ENCODE peak calls at places on chromosomes 6 and 20, in four cellular contexts. S is WTC11, V is GM12878, I is HepG2. X is an unnamed sample.

GRCh38 chr20:25237610-25238318 is 10.1 kb upstream of the PYGB start:
- DNase-seq in S (no peak), V (no peak), I (peak), X (peak)

GRCh38 chr20:34180460-34181108 is 60.6 kb upstream of the ASIP start:
- DNase-seq in S (no peak), V (no peak), I (no peak), X (no peak)

GRCh38 chr6:50187212-50188055 is 137.7 kb upstream of the DEFB112 start:
- DNase-seq in S (no peak), V (no peak), I (no peak), X (no peak)

GRCh38 chr6:40931927-40932326 is 107.1 kb downstream of the UNC5CL start:
- DNase-seq in S (no peak), V (no peak), I (no peak), X (no peak)

GRCh38 chr6:121724576-121724975 is 289.1 kb downstream of the GJA1 start:
- DNase-seq in S (no peak), V (no peak), I (no peak), X (no peak)

GRCh38 chr6:158706369-158706982 is 56.6 kb downstream of the SYTL3 start:
- DNase-seq in S (peak), V (no peak), I (peak), X (peak)

GRCh38 chr20:15296422-15296821 is 959.0 kb upstream of the FLRT3 start:
- DNase-seq in S (no peak), V (no peak), I (no peak), X (no peak)

GRCh38 chr20:40589581-40589980 is 99.5 kb downstream of the MAFB start:
- DNase-seq in S (no peak), V (no peak), I (no peak), X (no peak)

GRCh38 chr20:35434085-35435005 is 3.7 kb downstream of the GDF5 start:
- DNase-seq in S (no peak), V (no peak), I (no peak), X (no peak)

GRCh38 chr6:13761361-13762036 is 49.9 kb upstream of the RANBP9 start:
- DNase-seq in S (no peak), V (no peak), I (no peak), X (no peak)

GRCh38 chr20:49323622-49324238 is 45.9 kb upstream of the ZNFX1 start:
- DNase-seq in S (no peak), V (no peak), I (peak), X (peak)

GRCh38 chr20:5973971-5974370 is 23.5 kb downstream of the MCM8 start:
- DNase-seq in S (no peak), V (no peak), I (no peak), X (no peak)

GRCh38 chr6:108941281-108941680 is 93.1 kb downstream of the ARMC2 start:
- DNase-seq in S (no peak), V (no peak), I (no peak), X (no peak)

GRCh38 chr20:32282461-32282860 is 5.0 kb downstream of the KIF3B start:
- DNase-seq in S (no peak), V (no peak), I (no peak), X (no peak)

GRCh38 chr6:75412937-75413662 is 80.5 kb downstream of the FILIP1 start:
- DNase-seq in S (no peak), V (no peak), I (no peak), X (no peak)

GRCh38 chr20:51171141-51171540 is 148.2 kb upstream of the KCNG1 start:
- DNase-seq in S (no peak), V (no peak), I (no peak), X (no peak)

GRCh38 chr6:11869656-11870340 is 91.2 kb upstream of the ADTRP start:
- DNase-seq in S (no peak), V (no peak), I (no peak), X (no peak)

GRCh38 chr6:137488736-137489409 is 5.3 kb downstream of the OLIG3 start:
- DNase-seq in S (peak), V (no peak), I (no peak), X (no peak)

GRCh38 chr6:31203345-31203979 is 33.0 kb upstream of the POU5F1 start:
- DNase-seq in S (no peak), V (peak), I (peak), X (peak)

GRCh38 chr20:57680934-57681914 is 28.6 kb downstream of the PMEPA1 start:
- DNase-seq in S (no peak), V (peak), I (no peak), X (no peak)

GRCh38 chr20:17505664-17506517 is 25.3 kb downstream of the BFSP1 start:
- DNase-seq in S (no peak), V (no peak), I (peak), X (peak)

GRCh38 chr6:63565058-63565726 is 7.1 kb upstream of the LOC128125822 start:
- DNase-seq in S (no peak), V (no peak), I (peak), X (no peak)

GRCh38 chr20:40943591-40943990 is 85.0 kb upstream of the TOP1 start:
- DNase-seq in S (no peak), V (no peak), I (no peak), X (no peak)

GRCh38 chr6:134529921-134530320 is 212.0 kb upstream of the SGK1 start:
- DNase-seq in S (no peak), V (no peak), I (peak), X (no peak)

GRCh38 chr6:71481021-71481420 is 192.4 kb downstream of the OGFRL1 start:
- DNase-seq in S (no peak), V (no peak), I (no peak), X (no peak)

GRCh38 chr6:37922563-37922962 is 103.0 kb downstream of the ZFAND3 start:
- DNase-seq in S (no peak), V (no peak), I (no peak), X (no peak)

GRCh38 chr6:146265051-146265450 is 236.2 kb downstream of the GRM1 start:
- DNase-seq in S (no peak), V (no peak), I (no peak), X (no peak)

GRCh38 chr6:121748376-121748775 is 312.9 kb downstream of the GJA1 start:
- DNase-seq in S (no peak), V (no peak), I (no peak), X (no peak)

GRCh38 chr6:109738200-109738599 is 47.1 kb downstream of the FIG4 start:
- DNase-seq in S (no peak), V (no peak), I (no peak), X (no peak)

GRCh38 chr20:8473459-8473858 is 341.4 kb downstream of the PLCB1 start:
- DNase-seq in S (no peak), V (no peak), I (no peak), X (no peak)

GRCh38 chr6:12403201-12403826 is 113.2 kb downstream of the EDN1 start:
- DNase-seq in S (no peak), V (no peak), I (no peak), X (no peak)

GRCh38 chr6:147135211-147135672 is 69.0 kb upstream of the STXBP5 start:
- DNase-seq in S (no peak), V (no peak), I (no peak), X (peak)

GRCh38 chr6:85354761-85355618 is 94.9 kb upstream of the NT5E start:
- DNase-seq in S (peak), V (peak), I (peak), X (peak)

DNA sequence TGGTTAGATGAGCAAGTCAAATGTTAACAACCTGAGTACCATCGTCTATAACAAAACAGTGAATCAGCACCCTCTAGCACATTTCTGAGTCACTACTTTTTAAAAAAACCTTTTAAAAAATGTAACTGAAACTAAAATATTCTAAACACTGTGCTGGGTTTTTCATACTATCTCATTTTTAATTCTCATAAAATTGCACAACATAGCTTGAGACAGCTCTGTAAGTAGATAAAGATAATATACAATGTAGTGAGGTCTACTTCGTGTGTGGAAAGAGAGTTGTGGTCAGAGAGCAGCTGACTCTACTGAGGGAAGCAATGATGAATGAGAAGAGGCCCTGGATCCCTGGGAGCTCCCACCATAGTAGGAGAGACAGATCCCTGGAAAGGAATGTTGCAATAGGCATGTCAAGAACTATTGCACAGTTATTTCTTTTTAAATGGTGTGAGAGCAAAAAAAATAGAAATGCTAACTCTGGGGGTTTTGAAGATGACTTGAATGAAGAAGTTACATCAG is 13.6 kb upstream of the CALHM6 start:
- DNase-seq in S (no peak), V (no peak), I (no peak), X (no peak)
- TF ChIP-seq NR2C2 in S (no peak), V (no peak), I (no peak), X (no peak)

DNA sequence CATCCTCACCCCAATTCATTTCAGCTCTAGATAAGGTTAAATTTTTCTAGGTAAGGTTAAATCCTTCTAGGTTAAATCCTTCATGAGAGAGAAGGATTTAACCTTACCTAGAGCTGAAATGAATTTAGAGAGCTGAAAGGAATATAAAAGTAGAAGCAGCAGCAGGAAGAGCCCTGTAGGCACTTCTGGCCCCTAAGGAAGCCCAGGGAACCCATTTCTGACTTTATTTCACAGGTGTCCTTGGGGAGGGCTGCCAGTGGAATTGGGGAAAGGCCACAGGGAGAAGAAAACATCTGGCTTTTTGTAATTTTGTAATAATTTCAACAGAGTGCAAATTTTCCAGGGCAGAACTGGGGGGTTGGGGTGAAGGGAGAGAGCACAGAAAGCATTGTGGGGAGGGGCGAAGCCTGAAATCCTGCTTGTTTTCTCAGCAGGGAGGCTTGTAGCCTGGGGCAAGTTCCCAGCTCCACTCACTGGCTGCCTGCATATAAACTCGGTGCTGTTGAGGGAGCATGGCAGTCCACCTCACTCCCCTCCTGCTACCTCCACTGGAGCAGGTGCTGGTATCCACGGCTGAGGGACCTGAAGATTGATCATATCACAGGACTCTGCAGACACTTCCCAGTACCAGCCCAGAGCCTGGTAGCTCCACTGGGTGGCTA is 65.7 kb upstream of the HCRTR2 start:
- DNase-seq in S (peak), V (no peak), I (no peak), X (no peak)
- TF ChIP-seq NR2C2 in S (no peak), V (no peak), I (no peak), X (no peak)

GRCh38 chr20:54108817-54109216 is 38.4 kb upstream of the BCAS1 start:
- DNase-seq in S (no peak), V (no peak), I (no peak), X (no peak)
- TF ChIP-seq NR2C2 in S (no peak), V (no peak), I (no peak), X (no peak)

GRCh38 chr20:1968958-1969357 is 24.9 kb downstream of the PDYN start:
- DNase-seq in S (no peak), V (no peak), I (no peak), X (no peak)

GRCh38 chr20:1964659-1965405 is 29.0 kb downstream of the PDYN start:
- DNase-seq in S (no peak), V (no peak), I (no peak), X (no peak)

GRCh38 chr20:1961374-1961773 is 32.5 kb downstream of the PDYN start:
- DNase-seq in S (no peak), V (no peak), I (no peak), X (no peak)

GRCh38 chr20:1964061-1964460 is 29.8 kb downstream of the PDYN start:
- DNase-seq in S (no peak), V (no peak), I (no peak), X (no peak)

GRCh38 chr20:1965520-1966278 is 28.2 kb downstream of the PDYN start:
- DNase-seq in S (peak), V (peak), I (peak), X (peak)
- TF ChIP-seq NR2C2 in S (no peak), V (no peak), I (no peak), X (no peak)

GRCh38 chr20:63633732-63634131 is 6.8 kb upstream of the GMEB2 start:
- DNase-seq in S (no peak), V (no peak), I (no peak), X (no peak)
- TF ChIP-seq NR2C2 in S (no peak), V (no peak), I (no peak), X (no peak)

DNA sequence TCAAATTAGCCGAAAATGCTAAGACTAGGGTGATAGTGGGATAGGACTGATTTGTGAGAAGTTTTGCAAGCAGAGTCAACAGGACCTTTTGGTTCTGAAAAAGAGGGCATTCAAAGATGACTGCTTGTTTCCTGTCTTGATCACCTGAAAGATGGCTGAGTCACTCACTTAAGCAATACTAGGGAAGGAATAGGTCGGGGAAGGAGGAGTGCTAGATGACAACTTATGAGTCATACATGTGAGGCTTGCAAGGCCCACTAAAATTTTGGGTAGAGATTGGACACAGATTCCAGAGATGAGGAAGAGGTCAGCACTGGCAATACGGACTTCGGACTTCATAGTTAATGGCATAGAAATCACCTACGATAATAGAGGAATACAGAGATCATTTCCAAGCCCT is 89.2 kb downstream of the FAM83B start:
- DNase-seq in S (no peak), V (no peak), I (no peak), X (no peak)
- TF ChIP-seq NR2C2 in S (no peak), V (no peak), I (no peak), X (no peak)

GRCh38 chr6:151060096-151060741 is 179.5 kb upstream of the AKAP12 start:
- DNase-seq in S (no peak), V (no peak), I (peak), X (no peak)
- TF ChIP-seq NR2C2 in S (no peak), V (no peak), I (peak), X (no peak)

X was measured in K562.